ENCODE peak calls at places on chromosomes 2 and 18, in eight cellular contexts. H is uterus, M is choroid plexus epithelial cell, D is fibroblast of the aortic adventitia, X is GM23338, T is cardiac muscle cell, A is lower leg skin, N is AG04450. C is an unnamed sample.

GRCh38 chr18:45626330-45627203 is 11.3 kb downstream of the SLC14A2 start:
- DNase-seq in X (peak; percentile 78), H (no peak), N (no peak), A (peak; percentile 76), T (no peak), D (peak; percentile 77), M (peak; percentile 26), C (peak; percentile 60)

GRCh38 chr2:101958071-101958470 is 33.7 kb upstream of the IL1R2 start:
- DNase-seq in D (peak; percentile 51), A (no peak), H (no peak), X (no peak), N (no peak), M (peak; percentile 78), T (no peak), C (no peak)

GRCh38 chr2:62895632-62896009 is 155.0 kb upstream of the OTX1 start:
- DNase-seq in X (no peak), A (no peak), M (peak; percentile 53), T (no peak), D (peak; percentile 11), N (peak; percentile 32), H (no peak), C (no peak)

GRCh38 chr2:160271166-160272086 is 71.4 kb upstream of the ITGB6 start:
- DNase-seq in H (peak; percentile 31), T (peak; percentile 90), X (peak; percentile 50), N (no peak), M (no peak), A (no peak), D (peak; percentile 45), C (no peak)

GRCh38 chr2:130345611-130346010 is 2.9 kb downstream of the IMP4 start:
- DNase-seq in N (no peak), H (no peak), X (no peak), A (no peak), D (no peak), T (no peak), M (no peak), C (no peak)

GRCh38 chr18:52337286-52337685 is 2.7 kb upstream of the DCC start:
- DNase-seq in T (no peak), H (no peak), D (no peak), M (peak; percentile 73), A (no peak), N (peak; percentile 27), X (no peak), C (no peak)

GRCh38 chr2:241373449-241373848 is 17.4 kb downstream of the FARP2 start:
- DNase-seq in X (no peak), N (no peak), A (no peak), M (no peak), T (no peak), H (no peak), D (no peak), C (no peak)

GRCh38 chr2:239762742-239763269 is 262.3 kb downstream of the NDUFA10 start:
- DNase-seq in H (no peak), N (no peak), X (no peak), D (no peak), T (no peak), A (no peak), M (no peak), C (no peak)

GRCh38 chr18:37403100-37403781 is 162.4 kb downstream of the CELF4 start:
- DNase-seq in X (no peak), A (no peak), M (peak; percentile 30), N (peak; percentile 71), H (no peak), T (peak; percentile 77), D (peak; percentile 43), C (no peak)

GRCh38 chr18:11419336-11419735 is 190.1 kb upstream of the SLC35G4 start:
- DNase-seq in H (no peak), T (no peak), A (no peak), M (no peak), N (no peak), D (no peak), X (no peak), C (no peak)

GRCh38 chr18:45059695-45060094 is 379.0 kb downstream of the SETBP1 start:
- DNase-seq in A (no peak), D (peak; percentile 80), N (peak; percentile 24), T (no peak), H (no peak), M (peak; percentile 68), X (no peak), C (no peak)

GRCh38 chr2:203061346-203061745 is 46.7 kb downstream of the NBEAL1 start:
- DNase-seq in A (no peak), X (peak; percentile 79), D (peak; percentile 49), N (peak; percentile 34), T (no peak), H (no peak), M (peak; percentile 82), C (no peak)

GRCh38 chr2:50672286-50672685 is 359.6 kb downstream of the NRXN1 start:
- DNase-seq in X (no peak), H (no peak), T (no peak), N (no peak), D (no peak), A (no peak), M (no peak), C (no peak)

DNA sequence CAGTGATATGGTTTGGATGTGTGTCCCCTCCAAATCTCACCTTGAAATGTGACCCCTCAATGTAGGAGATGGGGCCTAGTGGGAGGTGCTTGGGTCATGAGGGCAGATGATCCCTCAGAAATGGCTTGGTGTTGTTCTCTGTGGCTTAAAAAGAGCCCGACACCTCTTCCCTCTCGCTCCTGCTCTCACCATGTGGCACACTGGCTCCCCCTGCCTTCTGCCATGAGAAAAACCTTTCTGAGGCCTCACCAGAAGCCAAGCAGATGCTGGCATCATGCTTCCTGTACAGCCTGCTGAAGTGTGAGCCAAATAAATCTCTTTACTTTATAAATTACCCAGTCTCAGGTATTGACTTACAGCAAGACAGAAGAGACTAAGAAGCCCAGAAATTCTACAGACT is 357.1 kb downstream of the NRXN1 start:
- DNase-seq in N (no peak), M (no peak), H (no peak), X (peak; percentile 54), D (no peak), A (no peak), T (no peak), C (no peak)
- TF ChIP-seq CTCF in N (no peak), M (peak; percentile 6), H (no peak), X (peak; percentile 48), D (no peak), A (no peak), T (no peak), C (no peak)

GRCh38 chr2:127643698-127644660 is 2.0 kb upstream of the GPR17 start:
- DNase-seq in A (no peak), N (no peak), X (no peak), H (no peak), D (no peak), T (no peak), M (no peak), C (no peak)
- TF ChIP-seq CTCF in A (no peak), N (no peak), X (no peak), H (no peak), D (peak; percentile 2), T (no peak), M (no peak), C (no peak)

GRCh38 chr2:16218161-16218560 is 277.8 kb downstream of the MYCN start:
- DNase-seq in N (no peak), D (no peak), X (no peak), H (no peak), T (no peak), A (no peak), M (no peak), C (no peak)

GRCh38 chr2:16216555-16216938 is 276.2 kb downstream of the MYCN start:
- DNase-seq in T (no peak), H (no peak), D (no peak), X (no peak), A (no peak), M (no peak), N (no peak), C (no peak)

GRCh38 chr2:16219292-16219975 is 279.1 kb downstream of the MYCN start:
- DNase-seq in X (no peak), H (no peak), T (no peak), M (no peak), A (no peak), N (no peak), D (no peak), C (no peak)

GRCh38 chr2:16217271-16217670 is 276.9 kb downstream of the MYCN start:
- DNase-seq in A (no peak), M (no peak), H (no peak), T (no peak), X (no peak), D (no peak), N (no peak), C (no peak)

GRCh38 chr2:16218651-16219050 is 278.3 kb downstream of the MYCN start:
- DNase-seq in N (no peak), H (no peak), T (peak; percentile 53), X (peak; percentile 68), M (no peak), D (no peak), A (no peak), C (peak; percentile 34)
- TF ChIP-seq CTCF in N (no peak), H (no peak), T (no peak), X (peak; percentile 70), M (no peak), D (no peak), A (no peak), C (peak; percentile 48)

GRCh38 chr2:177217247-177217843 is 4.8 kb downstream of the HNRNPA3 start:
- DNase-seq in A (no peak), D (no peak), T (no peak), X (no peak), H (no peak), M (no peak), N (no peak), C (no peak)

GRCh38 chr2:177211602-177212105 is 940 bp upstream of the HNRNPA3 start:
- DNase-seq in A (no peak), M (no peak), X (no peak), D (no peak), H (no peak), T (no peak), N (no peak), C (no peak)

GRCh38 chr2:177211148-177211547 is 1.4 kb upstream of the HNRNPA3 start:
- DNase-seq in M (no peak), N (no peak), X (no peak), T (no peak), D (no peak), H (no peak), A (no peak), C (no peak)

GRCh38 chr2:177212895-177213856 is 582 bp downstream of the HNRNPA3 start:
- DNase-seq in D (peak; percentile 87), X (peak; percentile 92), H (peak; percentile 92), A (peak; percentile 98), M (peak; percentile 94), N (peak; percentile 83), T (peak; percentile 95), C (peak; percentile 93)

DNA sequence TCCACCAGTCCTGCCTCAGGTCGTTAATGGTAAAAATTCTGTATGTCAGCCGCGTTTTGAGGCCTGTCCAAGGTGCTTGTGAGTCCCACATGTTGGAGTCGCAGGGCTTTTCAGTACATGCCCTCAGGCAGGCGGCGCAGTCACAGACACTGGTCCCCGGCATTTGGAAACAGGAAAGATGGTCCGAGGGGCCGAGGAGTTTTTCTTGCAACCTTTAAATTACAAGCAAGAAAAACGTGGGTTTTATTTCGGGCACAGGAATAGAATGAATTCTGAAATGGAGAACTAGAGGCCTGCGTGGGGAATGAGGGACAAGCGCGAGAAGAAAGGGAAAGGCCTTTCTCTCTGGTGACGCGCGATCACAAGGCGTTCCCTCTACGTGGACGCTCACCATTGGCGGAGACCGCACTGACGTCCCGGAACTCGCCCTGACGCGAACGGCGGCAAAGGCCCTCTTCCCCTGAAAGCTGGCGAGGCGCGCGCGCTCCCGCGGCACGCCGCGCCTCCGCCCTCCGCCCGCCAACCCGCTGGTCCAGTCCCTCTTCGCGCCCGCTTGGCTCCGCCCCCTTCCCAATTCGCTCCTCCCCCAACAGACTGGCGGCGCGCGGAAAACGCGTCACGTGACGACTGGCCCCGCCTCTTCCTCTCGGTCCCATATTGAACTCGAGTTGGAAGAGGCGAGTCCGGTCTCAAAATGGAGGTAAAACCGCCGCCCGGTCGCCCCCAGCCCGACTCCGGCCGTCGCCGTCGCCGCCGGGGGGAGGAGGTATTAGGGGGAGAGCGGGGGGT is at the start of gene HNRNPA3:
- DNase-seq in T (peak; percentile 98), D (peak; percentile 99), M (peak; percentile 99), X (peak; percentile 97), A (peak; percentile 100), H (peak; percentile 98), N (peak; percentile 97), C (peak; percentile 100)
- TF ChIP-seq CTCF in T (peak; percentile 28), D (peak; percentile 13), M (peak; percentile 41), X (peak; percentile 20), A (no peak), H (peak; percentile 37), N (peak; percentile 26), C (no peak)

C was measured in nephron progenitor cell.